ENCODE peak calls at places on chromosome 15, in ten cellular contexts. A, C, I, S, H, U, V, X, M and Z are unnamed samples.
A peak's percentile ranks its signal among the peaks of the same experiment; 100 is the strongest.

GRCh38 chr15:87579537-87579936 is 677.0 kb downstream of the NTRK3 start:
- DNase-seq in A (no peak), C (no peak), I (no peak), S (no peak), H (no peak), U (no peak), V (no peak), X (no peak), M (no peak), Z (no peak)

GRCh38 chr15:89690276-89691218 is at the start of the genes PEX11A and WDR93:
- DNase-seq in A (peak; percentile 82), C (peak; percentile 19), I (peak; percentile 93), S (peak; percentile 94), H (peak; percentile 71), U (peak; percentile 91), V (peak; percentile 55), X (peak; percentile 89), M (peak; percentile 60), Z (no peak)

GRCh38 chr15:78993931-78994530 is 49.2 kb upstream of the CTSH start:
- DNase-seq in A (no peak), C (no peak), I (no peak), S (no peak), H (no peak), U (no peak), V (no peak), X (no peak), M (no peak), Z (no peak)

GRCh38 chr15:40108061-40108854 is 421 bp downstream of the BMF start:
- DNase-seq in A (no peak), C (peak; percentile 57), I (peak; percentile 67), S (peak; percentile 91), H (no peak), U (peak; percentile 33), V (no peak), X (peak; percentile 85), M (no peak), Z (no peak)

GRCh38 chr15:62975515-62975914 is 67.0 kb upstream of the TPM1 start:
- DNase-seq in A (no peak), C (no peak), I (peak; percentile 53), S (no peak), H (no peak), U (peak; percentile 23), V (no peak), X (no peak), M (no peak), Z (no peak)

GRCh38 chr15:65423977-65424679 is 1.4 kb upstream of the IGDCC4 start:
- DNase-seq in A (no peak), C (no peak), I (no peak), S (peak; percentile 34), H (no peak), U (peak; percentile 46), V (no peak), X (no peak), M (no peak), Z (no peak)

GRCh38 chr15:85354432-85354831 is 26.0 kb upstream of the AKAP13 start:
- DNase-seq in A (no peak), C (no peak), I (no peak), S (no peak), H (no peak), U (no peak), V (no peak), X (no peak), M (peak; percentile 32), Z (no peak)

GRCh38 chr15:32053717-32054116 is 23.4 kb downstream of the CHRNA7 start:
- DNase-seq in A (no peak), C (no peak), I (no peak), S (no peak), H (no peak), U (no peak), V (no peak), X (no peak), M (no peak), Z (no peak)

GRCh38 chr15:38041576-38041975 is 107.1 kb downstream of the TMCO5A start:
- DNase-seq in A (no peak), C (no peak), I (no peak), S (no peak), H (no peak), U (no peak), V (no peak), X (no peak), M (peak; percentile 58), Z (peak; percentile 55)

GRCh38 chr15:93031103-93031464 is 57.9 kb downstream of the RGMA start:
- DNase-seq in A (no peak), C (no peak), I (no peak), S (peak; percentile 81), H (no peak), U (no peak), V (no peak), X (no peak), M (no peak), Z (no peak)

GRCh38 chr15:100093211-100094126 is 248.3 kb downstream of the ADAMTS17 start:
- DNase-seq in A (no peak), C (no peak), I (no peak), S (peak; percentile 34), H (no peak), U (no peak), V (no peak), X (no peak), M (no peak), Z (no peak)

GRCh38 chr15:69394556-69395282 is 19.4 kb upstream of the KIF23 start:
- DNase-seq in A (peak; percentile 93), C (peak; percentile 77), I (peak; percentile 87), S (peak; percentile 95), H (peak; percentile 65), U (peak; percentile 91), V (peak; percentile 42), X (peak; percentile 93), M (peak; percentile 63), Z (no peak)

GRCh38 chr15:99454107-99454809 is 111.5 kb upstream of the MEF2A start:
- DNase-seq in A (peak; percentile 1), C (no peak), I (no peak), S (no peak), H (no peak), U (no peak), V (no peak), X (no peak), M (no peak), Z (no peak)

GRCh38 chr15:39869251-39869650 is 50.8 kb downstream of the GPR176 start:
- DNase-seq in A (no peak), C (no peak), I (no peak), S (no peak), H (no peak), U (peak; percentile 6), V (no peak), X (no peak), M (no peak), Z (no peak)

GRCh38 chr15:100348578-100348977 is 6.8 kb upstream of the ADAMTS17 start:
- DNase-seq in A (no peak), C (no peak), I (no peak), S (no peak), H (no peak), U (no peak), V (no peak), X (no peak), M (no peak), Z (no peak)